ENCODE peak calls at places on chromosomes 1 and 21, in nine cellular contexts. One of them, this sample, is unnamed.

GRCh38 chr1:150563340-150564038 is 14.3 kb downstream of the ADAMTSL4 start:
- DNase-seq in amygdala: no peak
- DNase-seq in effector CD4-positive, alpha-beta T cell: peak
- DNase-seq in CD8-positive, alpha-beta memory T cell: peak
- DNase-seq in stimulated activated CD4-positive, alpha-beta T cell treated with anti-CD3 and anti-CD28 coated beads, Interleukin-4, amount 100 ng/mL, for 4 hours: no peak
- DNase-seq in anterior cingulate cortex: no peak
- DNase-seq in AG08396: no peak
- DNase-seq in GM12892: no peak
- DNase-seq in NCI-H524: peak
- DNase-seq in this sample: no peak

GRCh38 chr21:42939581-42940413 is 14.4 kb upstream of the ERVH48-1 start:
- DNase-seq in anterior cingulate cortex: peak
- DNase-seq in AG08396: peak
- DNase-seq in effector CD4-positive, alpha-beta T cell: no peak
- DNase-seq in NCI-H524: no peak
- DNase-seq in amygdala: no peak
- DNase-seq in stimulated activated CD4-positive, alpha-beta T cell treated with anti-CD3 and anti-CD28 coated beads, Interleukin-4, amount 100 ng/mL, for 4 hours: no peak
- DNase-seq in GM12892: no peak
- DNase-seq in CD8-positive, alpha-beta memory T cell: no peak
- DNase-seq in this sample: peak

GRCh38 chr1:9689971-9690381 is 38.4 kb downstream of the PIK3CD start:
- DNase-seq in effector CD4-positive, alpha-beta T cell: no peak
- DNase-seq in amygdala: no peak
- DNase-seq in stimulated activated CD4-positive, alpha-beta T cell treated with anti-CD3 and anti-CD28 coated beads, Interleukin-4, amount 100 ng/mL, for 4 hours: peak
- DNase-seq in anterior cingulate cortex: no peak
- DNase-seq in NCI-H524: peak
- DNase-seq in AG08396: peak
- DNase-seq in CD8-positive, alpha-beta memory T cell: no peak
- DNase-seq in GM12892: no peak
- DNase-seq in this sample: no peak

GRCh38 chr1:229987953-229988352 is 79.1 kb upstream of the GALNT2 start:
- DNase-seq in CD8-positive, alpha-beta memory T cell: no peak
- DNase-seq in amygdala: no peak
- DNase-seq in AG08396: no peak
- DNase-seq in NCI-H524: no peak
- DNase-seq in anterior cingulate cortex: no peak
- DNase-seq in GM12892: no peak
- DNase-seq in effector CD4-positive, alpha-beta T cell: no peak
- DNase-seq in stimulated activated CD4-positive, alpha-beta T cell treated with anti-CD3 and anti-CD28 coated beads, Interleukin-4, amount 100 ng/mL, for 4 hours: no peak
- DNase-seq in this sample: no peak

GRCh38 chr1:37655274-37655673 is 20.6 kb upstream of the RSPO1 start:
- DNase-seq in amygdala: no peak
- DNase-seq in AG08396: no peak
- DNase-seq in stimulated activated CD4-positive, alpha-beta T cell treated with anti-CD3 and anti-CD28 coated beads, Interleukin-4, amount 100 ng/mL, for 4 hours: no peak
- DNase-seq in CD8-positive, alpha-beta memory T cell: no peak
- DNase-seq in GM12892: no peak
- DNase-seq in effector CD4-positive, alpha-beta T cell: no peak
- DNase-seq in anterior cingulate cortex: no peak
- DNase-seq in NCI-H524: no peak
- DNase-seq in this sample: no peak

GRCh38 chr1:158007949-158008386 is 14.5 kb downstream of the KIRREL1 start:
- DNase-seq in amygdala: no peak
- DNase-seq in CD8-positive, alpha-beta memory T cell: no peak
- DNase-seq in effector CD4-positive, alpha-beta T cell: no peak
- DNase-seq in NCI-H524: peak
- DNase-seq in stimulated activated CD4-positive, alpha-beta T cell treated with anti-CD3 and anti-CD28 coated beads, Interleukin-4, amount 100 ng/mL, for 4 hours: no peak
- DNase-seq in AG08396: no peak
- DNase-seq in GM12892: no peak
- DNase-seq in anterior cingulate cortex: no peak
- DNase-seq in this sample: no peak

GRCh38 chr1:27418326-27418761 is 25.9 kb downstream of the GPR3 start:
- DNase-seq in NCI-H524: no peak
- DNase-seq in amygdala: no peak
- DNase-seq in anterior cingulate cortex: peak
- DNase-seq in effector CD4-positive, alpha-beta T cell: no peak
- DNase-seq in stimulated activated CD4-positive, alpha-beta T cell treated with anti-CD3 and anti-CD28 coated beads, Interleukin-4, amount 100 ng/mL, for 4 hours: peak
- DNase-seq in AG08396: peak
- DNase-seq in GM12892: peak
- DNase-seq in CD8-positive, alpha-beta memory T cell: no peak
- DNase-seq in this sample: peak

GRCh38 chr21:35921471-35921870 is 138.9 kb downstream of the SETD4 start:
- DNase-seq in GM12892: no peak
- DNase-seq in CD8-positive, alpha-beta memory T cell: no peak
- DNase-seq in amygdala: no peak
- DNase-seq in AG08396: no peak
- DNase-seq in stimulated activated CD4-positive, alpha-beta T cell treated with anti-CD3 and anti-CD28 coated beads, Interleukin-4, amount 100 ng/mL, for 4 hours: no peak
- DNase-seq in effector CD4-positive, alpha-beta T cell: no peak
- DNase-seq in anterior cingulate cortex: no peak
- DNase-seq in NCI-H524: no peak
- DNase-seq in this sample: no peak

GRCh38 chr1:57329001-57329400 is 94.9 kb downstream of the DAB1 start:
- DNase-seq in NCI-H524: no peak
- DNase-seq in amygdala: no peak
- DNase-seq in anterior cingulate cortex: no peak
- DNase-seq in effector CD4-positive, alpha-beta T cell: no peak
- DNase-seq in CD8-positive, alpha-beta memory T cell: no peak
- DNase-seq in AG08396: no peak
- DNase-seq in stimulated activated CD4-positive, alpha-beta T cell treated with anti-CD3 and anti-CD28 coated beads, Interleukin-4, amount 100 ng/mL, for 4 hours: no peak
- DNase-seq in GM12892: no peak
- DNase-seq in this sample: no peak

GRCh38 chr1:22916469-22916817 is 56.2 kb downstream of the LACTBL1 start:
- DNase-seq in anterior cingulate cortex: peak
- DNase-seq in stimulated activated CD4-positive, alpha-beta T cell treated with anti-CD3 and anti-CD28 coated beads, Interleukin-4, amount 100 ng/mL, for 4 hours: no peak
- DNase-seq in effector CD4-positive, alpha-beta T cell: no peak
- DNase-seq in CD8-positive, alpha-beta memory T cell: no peak
- DNase-seq in GM12892: no peak
- DNase-seq in AG08396: no peak
- DNase-seq in amygdala: no peak
- DNase-seq in NCI-H524: peak
- DNase-seq in this sample: no peak

GRCh38 chr21:45528028-45528705 is 14.1 kb downstream of the SLC19A1 start:
- DNase-seq in effector CD4-positive, alpha-beta T cell: no peak
- DNase-seq in CD8-positive, alpha-beta memory T cell: no peak
- DNase-seq in stimulated activated CD4-positive, alpha-beta T cell treated with anti-CD3 and anti-CD28 coated beads, Interleukin-4, amount 100 ng/mL, for 4 hours: no peak
- DNase-seq in amygdala: no peak
- DNase-seq in AG08396: no peak
- DNase-seq in GM12892: no peak
- DNase-seq in anterior cingulate cortex: no peak
- DNase-seq in NCI-H524: no peak
- DNase-seq in this sample: no peak

GRCh38 chr21:25582164-25582563 is 25.1 kb downstream of the MRPL39 start:
- DNase-seq in stimulated activated CD4-positive, alpha-beta T cell treated with anti-CD3 and anti-CD28 coated beads, Interleukin-4, amount 100 ng/mL, for 4 hours: no peak
- DNase-seq in AG08396: no peak
- DNase-seq in anterior cingulate cortex: no peak
- DNase-seq in NCI-H524: no peak
- DNase-seq in effector CD4-positive, alpha-beta T cell: no peak
- DNase-seq in GM12892: no peak
- DNase-seq in amygdala: no peak
- DNase-seq in CD8-positive, alpha-beta memory T cell: no peak
- DNase-seq in this sample: no peak

GRCh38 chr1:156356875-156357534 is 12.0 kb upstream of the RHBG start:
- DNase-seq in amygdala: no peak
- DNase-seq in anterior cingulate cortex: peak
- DNase-seq in AG08396: no peak
- DNase-seq in NCI-H524: peak
- DNase-seq in GM12892: peak
- DNase-seq in effector CD4-positive, alpha-beta T cell: peak
- DNase-seq in CD8-positive, alpha-beta memory T cell: peak
- DNase-seq in stimulated activated CD4-positive, alpha-beta T cell treated with anti-CD3 and anti-CD28 coated beads, Interleukin-4, amount 100 ng/mL, for 4 hours: peak
- DNase-seq in this sample: peak

GRCh38 chr1:23202263-23202749 is 15.0 kb downstream of the HTR1D start:
- DNase-seq in effector CD4-positive, alpha-beta T cell: no peak
- DNase-seq in amygdala: no peak
- DNase-seq in GM12892: no peak
- DNase-seq in CD8-positive, alpha-beta memory T cell: no peak
- DNase-seq in AG08396: no peak
- DNase-seq in anterior cingulate cortex: no peak
- DNase-seq in stimulated activated CD4-positive, alpha-beta T cell treated with anti-CD3 and anti-CD28 coated beads, Interleukin-4, amount 100 ng/mL, for 4 hours: no peak
- DNase-seq in NCI-H524: no peak
- DNase-seq in this sample: peak

GRCh38 chr1:243926803-243927245 is 76.8 kb upstream of the AKT3 start:
- DNase-seq in amygdala: no peak
- DNase-seq in GM12892: no peak
- DNase-seq in effector CD4-positive, alpha-beta T cell: no peak
- DNase-seq in stimulated activated CD4-positive, alpha-beta T cell treated with anti-CD3 and anti-CD28 coated beads, Interleukin-4, amount 100 ng/mL, for 4 hours: no peak
- DNase-seq in NCI-H524: no peak
- DNase-seq in AG08396: peak
- DNase-seq in anterior cingulate cortex: no peak
- DNase-seq in CD8-positive, alpha-beta memory T cell: no peak
- DNase-seq in this sample: no peak

GRCh38 chr1:227892930-227893695 is 54.6 kb downstream of the WNT9A start:
- DNase-seq in AG08396: no peak
- DNase-seq in stimulated activated CD4-positive, alpha-beta T cell treated with anti-CD3 and anti-CD28 coated beads, Interleukin-4, amount 100 ng/mL, for 4 hours: no peak
- DNase-seq in CD8-positive, alpha-beta memory T cell: no peak
- DNase-seq in GM12892: no peak
- DNase-seq in amygdala: no peak
- DNase-seq in NCI-H524: no peak
- DNase-seq in anterior cingulate cortex: no peak
- DNase-seq in effector CD4-positive, alpha-beta T cell: no peak
- DNase-seq in this sample: peak

GRCh38 chr1:229131243-229132105 is 139.4 kb upstream of the RAB4A start:
- DNase-seq in stimulated activated CD4-positive, alpha-beta T cell treated with anti-CD3 and anti-CD28 coated beads, Interleukin-4, amount 100 ng/mL, for 4 hours: no peak
- DNase-seq in effector CD4-positive, alpha-beta T cell: no peak
- DNase-seq in anterior cingulate cortex: no peak
- DNase-seq in GM12892: no peak
- DNase-seq in NCI-H524: no peak
- DNase-seq in amygdala: no peak
- DNase-seq in AG08396: no peak
- DNase-seq in CD8-positive, alpha-beta memory T cell: no peak
- DNase-seq in this sample: peak

GRCh38 chr1:173914366-173914871 is 2.7 kb downstream of the SERPINC1 start:
- DNase-seq in stimulated activated CD4-positive, alpha-beta T cell treated with anti-CD3 and anti-CD28 coated beads, Interleukin-4, amount 100 ng/mL, for 4 hours: peak
- DNase-seq in CD8-positive, alpha-beta memory T cell: no peak
- DNase-seq in NCI-H524: peak
- DNase-seq in GM12892: peak
- DNase-seq in AG08396: peak
- DNase-seq in anterior cingulate cortex: no peak
- DNase-seq in effector CD4-positive, alpha-beta T cell: no peak
- DNase-seq in amygdala: no peak
- DNase-seq in this sample: no peak

GRCh38 chr1:41650176-41650519 is 165.7 kb upstream of the EDN2 start:
- DNase-seq in NCI-H524: peak
- DNase-seq in CD8-positive, alpha-beta memory T cell: no peak
- DNase-seq in anterior cingulate cortex: no peak
- DNase-seq in amygdala: no peak
- DNase-seq in stimulated activated CD4-positive, alpha-beta T cell treated with anti-CD3 and anti-CD28 coated beads, Interleukin-4, amount 100 ng/mL, for 4 hours: peak
- DNase-seq in effector CD4-positive, alpha-beta T cell: no peak
- DNase-seq in AG08396: no peak
- DNase-seq in GM12892: no peak
- DNase-seq in this sample: no peak

GRCh38 chr21:16838330-16838729 is 674.5 kb upstream of the CXADR start:
- DNase-seq in NCI-H524: no peak
- DNase-seq in anterior cingulate cortex: no peak
- DNase-seq in CD8-positive, alpha-beta memory T cell: no peak
- DNase-seq in GM12892: no peak
- DNase-seq in amygdala: no peak
- DNase-seq in AG08396: no peak
- DNase-seq in stimulated activated CD4-positive, alpha-beta T cell treated with anti-CD3 and anti-CD28 coated beads, Interleukin-4, amount 100 ng/mL, for 4 hours: no peak
- DNase-seq in effector CD4-positive, alpha-beta T cell: no peak
- DNase-seq in this sample: no peak

GRCh38 chr21:46457801-46458314 is 833 bp upstream of the DIP2A start:
- DNase-seq in amygdala: no peak
- DNase-seq in NCI-H524: peak
- DNase-seq in CD8-positive, alpha-beta memory T cell: no peak
- DNase-seq in GM12892: no peak
- DNase-seq in stimulated activated CD4-positive, alpha-beta T cell treated with anti-CD3 and anti-CD28 coated beads, Interleukin-4, amount 100 ng/mL, for 4 hours: peak
- DNase-seq in AG08396: peak
- DNase-seq in effector CD4-positive, alpha-beta T cell: peak
- DNase-seq in anterior cingulate cortex: no peak
- DNase-seq in this sample: peak

GRCh38 chr1:65423884-65424655 is 3.6 kb downstream of the LEPR start:
- DNase-seq in AG08396: peak
- DNase-seq in CD8-positive, alpha-beta memory T cell: no peak
- DNase-seq in amygdala: no peak
- DNase-seq in stimulated activated CD4-positive, alpha-beta T cell treated with anti-CD3 and anti-CD28 coated beads, Interleukin-4, amount 100 ng/mL, for 4 hours: no peak
- DNase-seq in NCI-H524: peak
- DNase-seq in anterior cingulate cortex: no peak
- DNase-seq in GM12892: no peak
- DNase-seq in effector CD4-positive, alpha-beta T cell: no peak
- DNase-seq in this sample: no peak

GRCh38 chr1:63920154-63921117 is 146.6 kb downstream of the ROR1 start:
- DNase-seq in amygdala: no peak
- DNase-seq in anterior cingulate cortex: no peak
- DNase-seq in GM12892: no peak
- DNase-seq in stimulated activated CD4-positive, alpha-beta T cell treated with anti-CD3 and anti-CD28 coated beads, Interleukin-4, amount 100 ng/mL, for 4 hours: no peak
- DNase-seq in NCI-H524: no peak
- DNase-seq in effector CD4-positive, alpha-beta T cell: no peak
- DNase-seq in CD8-positive, alpha-beta memory T cell: no peak
- DNase-seq in AG08396: peak
- DNase-seq in this sample: no peak

GRCh38 chr21:44962481-44962966 is 22.7 kb downstream of the SLX9 start:
- DNase-seq in effector CD4-positive, alpha-beta T cell: no peak
- DNase-seq in GM12892: no peak
- DNase-seq in amygdala: no peak
- DNase-seq in AG08396: peak
- DNase-seq in stimulated activated CD4-positive, alpha-beta T cell treated with anti-CD3 and anti-CD28 coated beads, Interleukin-4, amount 100 ng/mL, for 4 hours: no peak
- DNase-seq in CD8-positive, alpha-beta memory T cell: no peak
- DNase-seq in NCI-H524: no peak
- DNase-seq in anterior cingulate cortex: no peak
- DNase-seq in this sample: no peak

GRCh38 chr21:34274001-34274400 is 89.8 kb upstream of the KCNE2 start:
- DNase-seq in effector CD4-positive, alpha-beta T cell: no peak
- DNase-seq in GM12892: no peak
- DNase-seq in amygdala: no peak
- DNase-seq in CD8-positive, alpha-beta memory T cell: no peak
- DNase-seq in stimulated activated CD4-positive, alpha-beta T cell treated with anti-CD3 and anti-CD28 coated beads, Interleukin-4, amount 100 ng/mL, for 4 hours: no peak
- DNase-seq in AG08396: no peak
- DNase-seq in anterior cingulate cortex: no peak
- DNase-seq in NCI-H524: no peak
- DNase-seq in this sample: no peak

GRCh38 chr1:234756857-234757256 is 146.9 kb upstream of the IRF2BP2 start:
- DNase-seq in NCI-H524: no peak
- DNase-seq in stimulated activated CD4-positive, alpha-beta T cell treated with anti-CD3 and anti-CD28 coated beads, Interleukin-4, amount 100 ng/mL, for 4 hours: no peak
- DNase-seq in CD8-positive, alpha-beta memory T cell: no peak
- DNase-seq in anterior cingulate cortex: no peak
- DNase-seq in GM12892: no peak
- DNase-seq in amygdala: no peak
- DNase-seq in AG08396: no peak
- DNase-seq in effector CD4-positive, alpha-beta T cell: no peak
- DNase-seq in this sample: no peak

GRCh38 chr1:30618335-30618747 is 105.0 kb downstream of the MATN1 start:
- DNase-seq in amygdala: no peak
- DNase-seq in effector CD4-positive, alpha-beta T cell: no peak
- DNase-seq in AG08396: no peak
- DNase-seq in GM12892: no peak
- DNase-seq in NCI-H524: no peak
- DNase-seq in CD8-positive, alpha-beta memory T cell: no peak
- DNase-seq in anterior cingulate cortex: no peak
- DNase-seq in stimulated activated CD4-positive, alpha-beta T cell treated with anti-CD3 and anti-CD28 coated beads, Interleukin-4, amount 100 ng/mL, for 4 hours: no peak
- DNase-seq in this sample: no peak

GRCh38 chr1:50959303-50959912 is 659 bp downstream of the FAF1 start:
- DNase-seq in NCI-H524: peak
- DNase-seq in effector CD4-positive, alpha-beta T cell: no peak
- DNase-seq in amygdala: no peak
- DNase-seq in CD8-positive, alpha-beta memory T cell: no peak
- DNase-seq in anterior cingulate cortex: no peak
- DNase-seq in stimulated activated CD4-positive, alpha-beta T cell treated with anti-CD3 and anti-CD28 coated beads, Interleukin-4, amount 100 ng/mL, for 4 hours: no peak
- DNase-seq in AG08396: no peak
- DNase-seq in GM12892: no peak
- DNase-seq in this sample: peak

This sample was measured in head of caudate nucleus.